ENCODE peak calls at places on chromosome 5, in seven cellular contexts. M is colonic mucosa; U is CD4-positive, alpha-beta T cell; B is IMR-90; C is nephron progenitor cell; F is GM06990; Q is foreskin fibroblast. R is an unnamed sample.
A peak's percentile ranks its signal among the peaks of the same experiment; 100 is the strongest.

GRCh38 chr5:102231693-102232619 is 64.1 kb downstream of the SLCO4C1 start:
- DNase-seq in M (no peak), U (no peak), B (no peak), C (no peak), F (no peak), Q (no peak), R (peak; percentile 20)

GRCh38 chr5:171673328-171673727 is 112.3 kb upstream of the SMIM23 start:
- DNase-seq in M (no peak), U (no peak), B (no peak), C (no peak), F (no peak), Q (no peak), R (no peak)

GRCh38 chr5:77847814-77848290 is 71.7 kb upstream of the TBCA start:
- DNase-seq in M (no peak), U (no peak), B (no peak), C (no peak), F (no peak), Q (no peak), R (no peak)

GRCh38 chr5:172753101-172753500 is 17.9 kb downstream of the DUSP1 start:
- DNase-seq in M (no peak), U (no peak), B (no peak), C (no peak), F (no peak), Q (no peak), R (no peak)

GRCh38 chr5:143395638-143396352 is 7.7 kb downstream of the NR3C1 start:
- DNase-seq in M (no peak), U (no peak), B (no peak), C (no peak), F (peak; percentile 41), Q (no peak), R (no peak)

GRCh38 chr5:172361566-172362238 is 78.1 kb upstream of the UBTD2 start:
- DNase-seq in M (no peak), U (no peak), B (peak; percentile 100), C (no peak), F (peak; percentile 41), Q (peak; percentile 99), R (no peak)

GRCh38 chr5:143890475-143890874 is 78.5 kb downstream of the HMHB1 start:
- DNase-seq in M (no peak), U (no peak), B (no peak), C (no peak), F (no peak), Q (peak; percentile 43), R (no peak)

GRCh38 chr5:179209359-179210150 is 135.7 kb downstream of the ADAMTS2 start:
- DNase-seq in M (no peak), U (no peak), B (peak; percentile 74), C (no peak), F (no peak), Q (peak; percentile 86), R (no peak)

GRCh38 chr5:55997742-55998351 is 3.1 kb upstream of the IL6ST start:
- DNase-seq in M (no peak), U (no peak), B (peak; percentile 87), C (no peak), F (no peak), Q (peak; percentile 92), R (no peak)
- TF ChIP-seq CTCF in M (no peak), U (no peak), B (no peak), C (no peak), F (no peak), Q (no peak), R (no peak)

DNA sequence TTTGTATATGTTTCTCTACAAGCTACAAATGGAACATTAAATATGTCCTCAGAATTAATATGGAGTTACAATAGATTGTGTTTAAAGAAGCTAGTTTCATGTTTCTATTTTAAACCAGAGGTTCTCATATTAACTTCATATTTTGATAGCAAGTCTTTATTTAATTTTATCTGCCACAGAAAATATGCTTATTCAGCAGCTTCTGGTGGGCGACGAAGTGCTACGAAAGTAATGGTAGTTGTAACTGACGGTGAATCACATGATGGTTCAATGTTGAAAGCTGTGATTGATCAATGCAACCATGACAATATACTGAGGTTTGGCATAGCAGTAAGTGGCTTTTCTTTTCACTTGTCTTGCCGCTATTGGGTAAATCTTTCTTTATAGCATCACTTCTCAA is 54.2 kb downstream of the MOCS2 start:
- DNase-seq in M (no peak), U (no peak), B (no peak), C (no peak), F (no peak), Q (no peak), R (no peak)
- TF ChIP-seq CTCF in M (no peak), U (no peak), B (no peak), C (no peak), F (no peak), Q (no peak), R (no peak)

GRCh38 chr5:160266044-160266718 is 36.9 kb downstream of the FABP6 start:
- DNase-seq in M (no peak), U (no peak), B (no peak), C (no peak), F (no peak), Q (no peak), R (no peak)

GRCh38 chr5:160269017-160269416 is 39.7 kb downstream of the FABP6 start:
- DNase-seq in M (peak; percentile 66), U (no peak), B (peak; percentile 91), C (no peak), F (no peak), Q (peak; percentile 75), R (no peak)

GRCh38 chr5:160263326-160263850 is 34.1 kb downstream of the FABP6 start:
- DNase-seq in M (no peak), U (no peak), B (no peak), C (no peak), F (no peak), Q (no peak), R (no peak)

GRCh38 chr5:160268111-160268510 is 38.8 kb downstream of the FABP6 start:
- DNase-seq in M (no peak), U (no peak), B (no peak), C (no peak), F (no peak), Q (no peak), R (no peak)

DNA sequence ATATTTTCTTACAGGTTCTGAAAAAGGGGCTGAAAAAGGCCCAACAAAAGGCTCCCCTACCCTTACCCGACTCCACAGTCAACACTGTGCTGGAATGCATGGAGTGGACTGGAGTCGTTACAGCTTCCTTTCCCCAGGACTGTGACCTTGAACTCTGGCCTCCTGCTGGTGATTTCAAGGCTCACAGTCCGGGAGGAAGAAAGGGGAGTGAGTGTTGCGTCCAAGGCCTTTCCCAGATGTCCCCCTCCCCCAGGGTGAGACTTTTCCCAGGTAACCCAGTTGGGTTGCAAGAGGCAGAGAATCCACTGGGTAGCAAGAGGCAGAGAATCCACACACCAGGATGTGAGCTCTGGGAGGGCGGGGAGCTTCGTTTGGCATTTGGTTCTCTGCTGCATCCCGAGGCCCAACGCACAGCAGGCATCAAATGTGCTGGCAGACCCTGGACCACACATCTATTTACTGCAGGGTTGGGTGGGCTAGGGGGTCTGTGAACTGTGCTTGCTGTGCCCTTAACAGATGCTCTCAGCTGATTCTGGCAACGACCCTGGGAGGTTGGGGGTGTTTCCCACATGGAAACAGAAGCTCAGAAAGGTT is 37.5 kb downstream of the FABP6 start:
- DNase-seq in M (no peak), U (no peak), B (no peak), C (peak; percentile 51), F (no peak), Q (no peak), R (no peak)
- TF ChIP-seq CTCF in M (no peak), U (no peak), B (no peak), C (peak; percentile 35), F (no peak), Q (no peak), R (no peak)

GRCh38 chr5:54742417-54742889 is 224.9 kb downstream of the SNX18 start:
- DNase-seq in M (peak; percentile 44), U (no peak), B (peak; percentile 80), C (no peak), F (no peak), Q (peak; percentile 68), R (no peak)
- TF ChIP-seq CTCF in M (no peak), U (no peak), B (peak; percentile 42), C (no peak), F (no peak), Q (peak; percentile 21), R (peak; percentile 2)

R was measured in GM10248.